ENCODE peak calls at places on chromosomes 4 and X, in four cellular contexts. N, F, Z and C are unnamed samples.
A peak's percentile ranks its signal among the peaks of the same experiment; 100 is the strongest.

GRCh38 chrX:39969099-39969825 is 128.5 kb downstream of the BCOR start:
- DNase-seq in Z (peak; percentile 6), N (no peak), F (no peak), C (no peak)

GRCh38 chr4:7306021-7306420 is 113.7 kb downstream of the SORCS2 start:
- DNase-seq in F (no peak), Z (no peak), N (no peak), C (no peak)

GRCh38 chr4:145320269-145320668 is 139.9 kb upstream of the OTUD4 start:
- DNase-seq in F (no peak), N (peak; percentile 26), Z (no peak), C (no peak)

GRCh38 chrX:69236641-69237040 is 71.4 kb upstream of the PJA1 start:
- DNase-seq in F (no peak), N (no peak), Z (no peak), C (peak; percentile 17)

GRCh38 chr4:156606444-156607197 is 365.0 kb downstream of the PDGFC start:
- DNase-seq in F (no peak), N (no peak), Z (no peak), C (no peak)

GRCh38 chrX:119899125-119899524 is 3.4 kb downstream of the AKAP14 start:
- DNase-seq in F (no peak), Z (no peak), N (no peak), C (no peak)

GRCh38 chr4:186643501-186644315 is 79.9 kb downstream of the FAT1 start:
- DNase-seq in Z (no peak), N (peak; percentile 25), F (no peak), C (peak; percentile 77)

GRCh38 chrX:57951666-57952319 is 41.5 kb upstream of the ZXDA start:
- DNase-seq in F (no peak), Z (no peak), N (no peak), C (no peak)

GRCh38 chr4:145716661-145717200 is 36.8 kb downstream of the C4orf51 start:
- DNase-seq in Z (no peak), N (no peak), F (no peak), C (peak; percentile 32)

GRCh38 chr4:176185068-176185467 is 10.3 kb downstream of the SPATA4 start:
- DNase-seq in F (no peak), Z (no peak), N (peak; percentile 68), C (peak; percentile 66)

GRCh38 chr4:121728066-121728465 is 31.3 kb upstream of the ANXA5 start:
- DNase-seq in Z (no peak), F (no peak), N (peak; percentile 85), C (peak; percentile 74)

GRCh38 chrX:2272337-2272736 is 228.4 kb downstream of the DHRSX start:
- DNase-seq in Z (no peak), N (no peak), F (no peak), C (no peak)

GRCh38 chrX:104921606-104922205 is 298.8 kb downstream of the TEX13A start:
- DNase-seq in F (no peak), Z (no peak), N (no peak), C (peak; percentile 12)

GRCh38 chr4:87497586-87497985 is 31.6 kb downstream of the SPARCL1 start:
- DNase-seq in N (no peak), F (no peak), Z (no peak), C (no peak)

GRCh38 chr4:128665514-128665913 is 144.0 kb upstream of the JADE1 start:
- DNase-seq in N (no peak), F (no peak), Z (no peak), C (no peak)

GRCh38 chrX:136046295-136046894 is 61.2 kb downstream of the SLC9A6 start:
- DNase-seq in Z (no peak), F (no peak), N (no peak), C (no peak)

GRCh38 chr4:126265880-126266279 is 951.1 kb downstream of the FAT4 start:
- DNase-seq in Z (no peak), N (no peak), F (no peak), C (no peak)

GRCh38 chr4:168605411-168605810 is 108.6 kb downstream of the PALLD start:
- DNase-seq in F (no peak), N (peak; percentile 70), Z (no peak), C (peak; percentile 70)

GRCh38 chrX:25432396-25432795 is 416.6 kb upstream of the ARX start:
- DNase-seq in N (no peak), F (no peak), Z (no peak), C (no peak)

GRCh38 chr4:153520871-153521329 is 54.7 kb downstream of the TMEM131L start:
- DNase-seq in Z (no peak), F (no peak), N (no peak), C (no peak)

GRCh38 chrX:28158019-28158777 is 176.9 kb upstream of the DCAF8L1 start:
- DNase-seq in N (no peak), Z (no peak), F (no peak), C (no peak)